ENCODE peak calls at places on chromosomes 6 and 20, in six cellular contexts. U, B, V, M, P and G are unnamed samples.

GRCh38 chr6:168648240-168648639 is 207.3 kb downstream of the SMOC2 start:
- DNase-seq in B (no peak), U (no peak), V (no peak), M (no peak), P (no peak), G (no peak)

GRCh38 chr6:90790058-90790457 is 203.2 kb upstream of the MAP3K7 start:
- DNase-seq in B (no peak), P (no peak), U (peak; percentile 39), V (no peak), M (no peak), G (no peak)

GRCh38 chr6:107144014-107144413 is 28.7 kb upstream of the BEND3 start:
- DNase-seq in P (no peak), B (no peak), M (no peak), V (no peak), U (no peak), G (no peak)

GRCh38 chr6:63556369-63556768 is 15.9 kb upstream of the LOC128125822 start:
- DNase-seq in M (no peak), U (no peak), P (no peak), V (no peak), B (no peak), G (no peak)

GRCh38 chr20:19067986-19068385 is 144.5 kb upstream of the SLC24A3 start:
- DNase-seq in U (no peak), V (no peak), M (no peak), P (no peak), B (no peak), G (no peak)

GRCh38 chr6:3849681-3850450 is 693 bp downstream of the FAM50B start:
- DNase-seq in U (no peak), V (no peak), P (no peak), M (no peak), B (no peak), G (no peak)

GRCh38 chr6:25706314-25707014 is 48.1 kb upstream of the SLC17A4 start:
- DNase-seq in B (no peak), P (no peak), U (peak; percentile 19), V (no peak), M (no peak), G (no peak)

GRCh38 chr20:11027224-11027623 is 353.4 kb upstream of the JAG1 start:
- DNase-seq in P (no peak), M (no peak), U (no peak), V (no peak), B (no peak), G (no peak)

GRCh38 chr6:7201732-7202541 is 94.2 kb downstream of the RREB1 start:
- DNase-seq in M (no peak), B (no peak), V (peak; percentile 60), U (no peak), P (no peak), G (peak; percentile 63)

GRCh38 chr6:5471044-5471443 is 209.7 kb downstream of the FARS2 start:
- DNase-seq in M (peak; percentile 11), P (no peak), B (peak; percentile 68), U (peak; percentile 67), V (peak; percentile 48), G (peak; percentile 44)

GRCh38 chr6:144266091-144266649 is 19.0 kb upstream of the UTRN start:
- DNase-seq in M (no peak), P (no peak), U (peak; percentile 76), B (no peak), V (no peak), G (no peak)

GRCh38 chr20:1845701-1846100 is 49.5 kb upstream of the SIRPA start:
- DNase-seq in P (no peak), V (no peak), B (no peak), U (no peak), M (no peak), G (no peak)

GRCh38 chr6:80690611-80691090 is 584.2 kb downstream of the BCKDHB start:
- DNase-seq in U (peak; percentile 64), B (no peak), M (no peak), P (no peak), V (no peak), G (no peak)

GRCh38 chr6:140636698-140637402 is 1262.4 kb upstream of the CITED2 start:
- DNase-seq in U (peak; percentile 69), M (no peak), V (no peak), B (peak; percentile 23), P (no peak), G (no peak)

GRCh38 chr6:14146459-14147096 is 29.0 kb downstream of the CD83 start:
- DNase-seq in U (no peak), P (no peak), M (no peak), V (no peak), B (no peak), G (no peak)

GRCh38 chr6:167982063-167982462 is 15.4 kb upstream of the KIF25 start:
- DNase-seq in P (no peak), U (no peak), B (no peak), V (no peak), M (no peak), G (no peak)

GRCh38 chr6:137111296-137112066 is 62.0 kb downstream of the IL22RA2 start:
- DNase-seq in B (no peak), P (no peak), U (peak; percentile 2), V (no peak), M (no peak), G (no peak)

GRCh38 chr20:18052856-18053255 is 4.9 kb downstream of the OVOL2 start:
- DNase-seq in M (no peak), V (no peak), U (no peak), P (no peak), B (no peak), G (no peak)

GRCh38 chr20:17771206-17772004 is 71.6 kb downstream of the BANF2 start:
- DNase-seq in U (peak; percentile 32), B (no peak), M (no peak), V (no peak), P (no peak), G (no peak)

GRCh38 chr6:112202639-112203341 is 51.6 kb downstream of the LAMA4 start:
- DNase-seq in M (no peak), B (no peak), P (no peak), U (peak; percentile 50), V (no peak), G (no peak)

GRCh38 chr20:63751471-63752271 is 12.1 kb downstream of the SLC2A4RG start:
- DNase-seq in P (no peak), V (no peak), B (no peak), M (no peak), U (no peak), G (no peak)

GRCh38 chr6:77038801-77039200 is 424.5 kb downstream of the HTR1B start:
- DNase-seq in P (no peak), U (peak; percentile 70), B (no peak), V (no peak), M (no peak), G (no peak)

GRCh38 chr6:20907486-20908071 is 373.3 kb downstream of the CDKAL1 start:
- DNase-seq in M (no peak), V (peak; percentile 1), U (no peak), P (no peak), B (no peak), G (no peak)

GRCh38 chr6:78268591-78268990 is 598.8 kb upstream of the IRAK1BP1 start:
- DNase-seq in B (no peak), U (no peak), V (no peak), M (no peak), P (no peak), G (no peak)

GRCh38 chr20:50774515-50774914 is 20.3 kb upstream of the BCAS4 start:
- DNase-seq in V (no peak), B (no peak), U (no peak), P (no peak), M (no peak), G (no peak)

GRCh38 chr6:69138893-69139494 is 503.9 kb downstream of the ADGRB3 start:
- DNase-seq in M (no peak), P (no peak), U (peak; percentile 17), B (no peak), V (no peak), G (no peak)

GRCh38 chr6:21523652-21524051 is 69.9 kb upstream of the SOX4 start:
- DNase-seq in M (no peak), V (no peak), P (no peak), U (no peak), B (no peak), G (peak; percentile 5)

GRCh38 chr20:35831983-35832382 is 60.2 kb downstream of the PHF20 start:
- DNase-seq in U (no peak), B (no peak), P (no peak), V (no peak), M (no peak), G (no peak)

GRCh38 chr20:58708246-58708931 is 15.8 kb downstream of the NPEPL1 start:
- DNase-seq in P (no peak), V (no peak), U (no peak), M (no peak), B (no peak), G (no peak)